ENCODE peak calls at places on chromosomes 11 and 22, in nine cellular contexts. E, U, T, N, P, M, D, J and L are unnamed samples. For H3K9me3, the result is how much of the 10 kb centered on the place peaks cover.

GRCh38 chr11:64861227-64861970 is 16.9 kb upstream of the CDC42BPG start:
- DNase-seq in E (no peak), U (no peak), T (no peak), N (no peak), P (peak), M (no peak), D (no peak), J (no peak), L (no peak)

GRCh38 chr11:68043029-68043348 is 4.2 kb downstream of the TCIRG1 start:
- DNase-seq in E (no peak), U (no peak), T (no peak), N (no peak), P (no peak), M (peak), D (no peak), J (no peak), L (no peak)

GRCh38 chr22:38638216-38638615 is 18.0 kb downstream of the FAM227A start:
- DNase-seq in E (peak), U (no peak), T (no peak), N (no peak), P (peak), M (no peak), D (no peak), J (no peak), L (no peak)

GRCh38 chr11:62399868-62400245 is 19.0 kb upstream of the SCGB1A1 start:
- DNase-seq in E (no peak), U (no peak), T (no peak), N (no peak), P (peak), M (peak), D (no peak), J (no peak), L (no peak)

GRCh38 chr11:20093775-20094174 is 66.5 kb downstream of the DBX1 start:
- DNase-seq in E (peak), U (no peak), T (no peak), N (no peak), P (no peak), M (no peak), D (no peak), J (no peak), L (no peak)

GRCh38 chr22:46036558-46037408 is 59.8 kb upstream of the WNT7B start:
- DNase-seq in E (no peak), U (peak), T (peak), N (peak), P (peak), M (peak), D (peak), J (peak), L (peak)

GRCh38 chr11:94032725-94033124 is 11.6 kb downstream of the HEPHL1 start:
- DNase-seq in E (no peak), U (no peak), T (no peak), N (no peak), P (no peak), M (no peak), D (no peak), J (no peak), L (no peak)

GRCh38 chr11:73178092-73178539 is 36.0 kb upstream of the FCHSD2 start:
- DNase-seq in E (peak), U (peak), T (peak), N (peak), P (peak), M (peak), D (peak), J (peak), L (peak)

GRCh38 chr22:36913431-36914382 is at the start of gene CSF2RB:
- DNase-seq in E (no peak), U (peak), T (no peak), N (peak), P (peak), M (peak), D (no peak), J (peak), L (peak)

GRCh38 chr22:19962909-19963806 is 21.5 kb upstream of the TXNRD2 start:
- DNase-seq in E (peak), U (peak), T (peak), N (no peak), P (peak), M (peak), D (no peak), J (peak), L (peak)

GRCh38 chr11:61899146-61899841 is 7.9 kb upstream of the FADS3 start:
- DNase-seq in E (peak), U (peak), T (peak), N (peak), P (peak), M (peak), D (peak), J (peak), L (peak)

GRCh38 chr11:130146797-130147196 is 12.8 kb upstream of the ST14 start:
- DNase-seq in E (no peak), U (peak), T (no peak), N (peak), P (no peak), M (no peak), D (no peak), J (peak), L (no peak)

GRCh38 chr11:113111156-113111555 is 149.9 kb downstream of the NCAM1 start:
- DNase-seq in E (no peak), U (no peak), T (no peak), N (no peak), P (no peak), M (no peak), D (no peak), J (no peak), L (no peak)

GRCh38 chr11:17473071-17473744 is 3.4 kb downstream of the ABCC8 start:
- DNase-seq in E (peak), U (no peak), T (no peak), N (no peak), P (no peak), M (peak), D (peak), J (no peak), L (no peak)

GRCh38 chr11:1515082-1516060 is 28.8 kb upstream of the MOB2 start:
- DNase-seq in E (peak), U (peak), T (peak), N (peak), P (peak), M (peak), D (peak), J (peak), L (peak)

GRCh38 chr11:110069158-110069737 is 23.9 kb upstream of the ZC3H12C start:
- DNase-seq in E (peak), U (peak), T (no peak), N (no peak), P (no peak), M (peak), D (no peak), J (peak), L (peak)

GRCh38 chr11:95152878-95153856 is 63.5 kb downstream of the ENDOD1 start:
- DNase-seq in E (no peak), U (no peak), T (no peak), N (peak), P (peak), M (no peak), D (no peak), J (no peak), L (no peak)

GRCh38 chr11:59754494-59754858 is 700 bp upstream of the STX3 start:
- DNase-seq in E (peak), U (peak), T (peak), N (peak), P (peak), M (no peak), D (peak), J (no peak), L (peak)

GRCh38 chr22:27844656-27845602 is 43.4 kb upstream of the MN1 start:
- DNase-seq in E (no peak), U (no peak), T (no peak), N (no peak), P (no peak), M (no peak), D (no peak), J (peak), L (no peak)

GRCh38 chr22:41508770-41509170 is 35.5 kb downstream of the POLR3H start:
- DNase-seq in E (no peak), U (no peak), T (no peak), N (no peak), P (no peak), M (peak), D (no peak), J (no peak), L (no peak)

GRCh38 chr11:125554038-125554437 is 15.2 kb upstream of the EI24 start:
- DNase-seq in E (no peak), U (no peak), T (no peak), N (no peak), P (no peak), M (no peak), D (no peak), J (no peak), L (no peak)

GRCh38 chr11:47766363-47767227 is 546 bp downstream of the FNBP4 start:
- DNase-seq in E (peak), U (peak), T (peak), N (peak), P (peak), M (peak), D (peak), J (peak), L (peak)

GRCh38 chr22:36737776-36738175 is 34.2 kb upstream of the CACNG2 start:
- DNase-seq in E (no peak), U (peak), T (no peak), N (no peak), P (peak), M (no peak), D (no peak), J (peak), L (no peak)

GRCh38 chr22:27987557-27987956 is 68.5 kb upstream of the PITPNB start:
- DNase-seq in E (peak), U (no peak), T (no peak), N (no peak), P (no peak), M (peak), D (no peak), J (peak), L (no peak)

GRCh38 chr11:103395612-103396011 is 286.4 kb downstream of the DYNC2H1 start:
- DNase-seq in E (peak), U (no peak), T (no peak), N (no peak), P (no peak), M (no peak), D (peak), J (no peak), L (no peak)

GRCh38 chr11:10274726-10275125 is 19.3 kb downstream of the SBF2 start:
- DNase-seq in E (no peak), U (no peak), T (no peak), N (no peak), P (no peak), M (no peak), D (no peak), J (no peak), L (no peak)

GRCh38 chr11:66880484-66881211 is 23.8 kb downstream of the LRFN4 start:
- DNase-seq in E (peak), U (no peak), T (peak), N (peak), P (no peak), M (peak), D (no peak), J (peak), L (no peak)

GRCh38 chr11:94780432-94780831 is 12.3 kb downstream of the AMOTL1 start:
- DNase-seq in E (no peak), U (no peak), T (no peak), N (peak), P (no peak), M (no peak), D (no peak), J (no peak), L (no peak)

GRCh38 chr11:123193742-123194141 is 1.3 kb downstream of the CLMP start:
- DNase-seq in E (no peak), U (no peak), T (no peak), N (no peak), P (no peak), M (peak), D (no peak), J (peak), L (no peak)

GRCh38 chr22:46007003-46007847 is 30.3 kb upstream of the WNT7B start:
- DNase-seq in E (peak), U (no peak), T (peak), N (no peak), P (peak), M (peak), D (peak), J (peak), L (peak)

GRCh38 chr11:34356576-34356917 is 1.3 kb downstream of the ABTB2 start:
- DNase-seq in E (peak), U (no peak), T (no peak), N (no peak), P (no peak), M (peak), D (peak), J (peak), L (no peak)

GRCh38 chr22:21778705-21779363 is 43.2 kb upstream of the YPEL1 start:
- DNase-seq in E (peak), U (no peak), T (no peak), N (no peak), P (no peak), M (peak), D (no peak), J (peak), L (no peak)

GRCh38 chr11:14620027-14620511 is 23.5 kb upstream of the PDE3B start:
- DNase-seq in E (no peak), U (peak), T (no peak), N (no peak), P (no peak), M (no peak), D (no peak), J (no peak), L (peak)

GRCh38 chr11:472272-472671 is 22.2 kb downstream of the PTDSS2 start:
- DNase-seq in E (no peak), U (no peak), T (no peak), N (no peak), P (no peak), M (no peak), D (no peak), J (no peak), L (no peak)

GRCh38 chr11:32094931-32095330 is 4.1 kb downstream of the RCN1 start:
- DNase-seq in E (no peak), U (no peak), T (no peak), N (no peak), P (no peak), M (no peak), D (no peak), J (no peak), L (no peak)

GRCh38 chr11:92245700-92246270 is 21.2 kb downstream of the FAT3 start:
- DNase-seq in E (no peak), U (no peak), T (no peak), N (no peak), P (no peak), M (no peak), D (no peak), J (no peak), L (no peak)

GRCh38 chr11:4884341-4884740 is 2.6 kb downstream of the OR51T1 start:
- DNase-seq in E (no peak), U (no peak), T (no peak), N (no peak), P (no peak), M (no peak), D (no peak), J (no peak), L (no peak)

GRCh38 chr11:114228401-114229061 is 67.7 kb upstream of the NNMT start:
- DNase-seq in E (no peak), U (no peak), T (no peak), N (no peak), P (no peak), M (no peak), D (no peak), J (no peak), L (no peak)

GRCh38 chr11:77038029-77038824 is 4.0 kb downstream of the B3GNT6 start:
- DNase-seq in E (peak), U (no peak), T (no peak), N (no peak), P (no peak), M (peak), D (no peak), J (no peak), L (no peak)

DNA sequence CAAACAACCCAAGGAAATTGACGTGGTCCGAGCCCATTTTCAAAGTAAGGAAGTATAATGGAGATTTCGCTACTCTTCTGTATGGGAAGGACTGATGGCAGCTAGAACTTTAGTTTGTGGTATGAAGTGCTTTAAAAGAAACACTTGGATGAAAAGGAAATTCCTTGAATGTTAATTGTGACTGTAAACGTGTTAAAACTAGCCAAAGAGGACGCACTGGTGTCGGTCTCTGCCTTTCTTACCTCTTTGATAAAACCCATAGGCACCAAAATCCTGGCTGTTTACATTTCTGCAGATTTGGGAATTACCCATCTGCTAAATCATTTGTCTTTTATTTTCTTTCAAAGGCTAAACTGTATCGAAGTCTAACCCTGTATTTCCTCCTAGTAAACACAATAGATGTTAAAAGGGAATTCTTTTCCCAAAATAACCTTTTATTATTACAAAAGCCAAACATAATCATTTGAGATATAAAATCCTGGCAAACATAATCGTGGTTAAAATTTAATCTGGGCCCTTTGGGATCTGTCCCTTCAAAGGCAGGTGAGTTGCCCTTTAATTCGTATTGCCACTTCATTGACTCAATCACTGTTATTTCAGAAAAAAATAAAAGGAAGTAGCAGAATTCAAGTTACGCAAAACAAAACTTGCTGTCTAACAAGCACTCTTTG is 2.4 kb downstream of the RASSF10 start:
- DNase-seq in E (no peak), U (no peak), T (no peak), N (no peak), P (no peak), M (no peak), D (no peak), J (no peak), L (no peak)
- H3K4me3 ChIP-seq in E (no peak), U (no peak), T (no peak), N (no peak), P (no peak), M (no peak), D (peak), J (no peak), L (no peak)

GRCh38 chr22:50628543-50629134 is 687 bp upstream of the ARSA start:
- DNase-seq in E (no peak), U (peak), T (no peak), N (no peak), P (peak), M (no peak), D (no peak), J (no peak), L (no peak)

GRCh38 chr22:50627914-50628542 is at the start of gene ARSA:
- DNase-seq in E (peak), U (peak), T (peak), N (peak), P (peak), M (peak), D (peak), J (peak), L (peak)

GRCh38 chr22:50633771-50634170 is 5.8 kb upstream of the ARSA start:
- DNase-seq in E (no peak), U (no peak), T (no peak), N (no peak), P (no peak), M (no peak), D (no peak), J (no peak), L (no peak)

GRCh38 chr22:50627452-50627913 is 469 bp downstream of the ARSA start:
- DNase-seq in E (no peak), U (peak), T (no peak), N (peak), P (peak), M (peak), D (peak), J (no peak), L (peak)

GRCh38 chr22:50630376-50630775 is 2.4 kb upstream of the ARSA start:
- DNase-seq in E (no peak), U (no peak), T (no peak), N (no peak), P (peak), M (no peak), D (no peak), J (no peak), L (no peak)
- H3K9me3 ChIP-seq in E (under half), U (under half), T (under half), N (under half), P (under half), M (under half), D (under half), J (under half), L (under half)

GRCh38 chr22:26429458-26430238 is 588 bp downstream of the ASPHD2 start:
- DNase-seq in E (no peak), U (no peak), T (no peak), N (no peak), P (no peak), M (no peak), D (no peak), J (no peak), L (no peak)

GRCh38 chr22:26428515-26429457 is at the start of gene ASPHD2:
- DNase-seq in E (peak), U (peak), T (peak), N (peak), P (peak), M (peak), D (peak), J (peak), L (peak)

GRCh38 chr22:26431151-26431995 is 2.3 kb downstream of the ASPHD2 start:
- DNase-seq in E (no peak), U (no peak), T (no peak), N (peak), P (no peak), M (no peak), D (no peak), J (no peak), L (no peak)

GRCh38 chr22:26432619-26433311 is 3.7 kb downstream of the ASPHD2 start:
- DNase-seq in E (no peak), U (no peak), T (no peak), N (peak), P (no peak), M (no peak), D (no peak), J (peak), L (no peak)

DNA sequence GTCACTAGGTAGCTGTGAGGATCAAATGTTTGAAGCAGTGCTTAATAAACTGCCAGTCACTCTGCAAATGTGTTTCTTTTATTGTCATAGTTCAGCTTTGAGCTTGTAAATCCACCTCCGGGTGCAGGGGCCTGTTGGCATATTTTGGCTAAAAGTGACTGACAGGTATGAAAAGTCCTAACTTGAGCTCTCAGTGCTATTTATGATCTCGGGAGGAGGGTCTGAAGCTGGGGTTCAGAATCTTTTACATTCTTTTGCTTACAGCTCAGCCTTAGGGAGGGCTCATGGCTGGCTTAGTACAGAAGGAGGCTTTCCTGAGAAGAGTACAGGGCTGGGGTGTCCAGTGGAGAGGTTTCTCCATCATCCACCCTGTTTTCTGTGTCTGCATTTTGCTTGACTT is 1.5 kb downstream of the ASPHD2 start:
- DNase-seq in E (no peak), U (no peak), T (no peak), N (no peak), P (no peak), M (no peak), D (no peak), J (no peak), L (no peak)
- H3K4me3 ChIP-seq in E (no peak), U (no peak), T (no peak), N (peak), P (no peak), M (no peak), D (no peak), J (no peak), L (no peak)

GRCh38 chr11:50247309-50247874 is 214.7 kb downstream of the OR4C45 start:
- DNase-seq in E (no peak), U (no peak), T (no peak), N (no peak), P (no peak), M (no peak), D (no peak), J (no peak), L (no peak)

GRCh38 chr11:50246183-50246582 is 213.5 kb downstream of the OR4C45 start:
- DNase-seq in E (no peak), U (no peak), T (no peak), N (no peak), P (no peak), M (no peak), D (no peak), J (no peak), L (no peak)

DNA sequence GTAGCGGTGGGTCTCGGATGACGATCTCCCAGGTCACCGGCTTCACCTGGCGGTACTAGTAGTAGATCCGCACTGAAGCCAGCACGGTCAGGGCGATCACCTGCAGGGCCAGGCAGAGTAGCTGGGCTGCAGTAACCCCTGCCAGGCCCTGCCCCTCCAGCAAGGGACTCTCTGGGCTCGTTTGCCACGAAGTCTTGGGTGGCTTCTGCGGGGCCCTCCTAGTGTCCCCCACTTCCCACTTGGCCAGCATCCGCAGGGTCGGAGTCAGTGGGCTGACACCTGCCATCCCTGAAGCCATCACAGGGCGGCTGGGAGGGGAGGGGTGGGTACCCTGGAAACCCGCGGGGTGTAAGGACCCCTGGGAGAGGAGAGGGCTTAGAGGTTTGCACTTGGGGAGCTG is 214.0 kb downstream of the OR4C45 start:
- DNase-seq in E (no peak), U (no peak), T (no peak), N (no peak), P (no peak), M (no peak), D (no peak), J (no peak), L (no peak)
- H3K9me3 ChIP-seq in E (under half), U (under half), T (under half), N (under half), P (under half), M (under half), D (under half), J (under half), L (under half)